ENCODE peak calls at places on chromosomes 4 and X, in eight cellular contexts. X, K, Y, H, N, T, M and C are unnamed samples.

GRCh38 chr4:27666943-27667342 is 806.3 kb downstream of the STIM2 start:
- DNase-seq in X (no peak), K (peak), Y (peak), H (no peak), N (no peak), T (no peak), M (no peak), C (no peak)

GRCh38 chr4:84915396-84915780 is 51.1 kb downstream of the WDFY3 start:
- DNase-seq in X (no peak), K (no peak), Y (no peak), H (no peak), N (no peak), T (no peak), M (no peak), C (no peak)

GRCh38 chr4:78379040-78379439 is 172.5 kb upstream of the ANXA3 start:
- DNase-seq in X (no peak), K (no peak), Y (no peak), H (no peak), N (no peak), T (no peak), M (no peak), C (no peak)

GRCh38 chr4:119493419-119493818 is 135.2 kb downstream of the PDE5A start:
- DNase-seq in X (no peak), K (no peak), Y (peak), H (no peak), N (no peak), T (no peak), M (no peak), C (no peak)

GRCh38 chr4:125904802-125905201 is 590.0 kb downstream of the FAT4 start:
- DNase-seq in X (no peak), K (no peak), Y (no peak), H (no peak), N (no peak), T (no peak), M (no peak), C (no peak)

GRCh38 chr4:4651811-4652609 is 110.2 kb upstream of the STX18 start:
- DNase-seq in X (no peak), K (peak), Y (no peak), H (no peak), N (no peak), T (no peak), M (no peak), C (no peak)

GRCh38 chr4:153447175-153447887 is 18.8 kb upstream of the TMEM131L start:
- DNase-seq in X (no peak), K (no peak), Y (peak), H (no peak), N (no peak), T (peak), M (no peak), C (no peak)

GRCh38 chrX:12956704-12957541 is 18.0 kb upstream of the TMSB4X start:
- DNase-seq in X (no peak), K (peak), Y (peak), H (no peak), N (no peak), T (peak), M (no peak), C (no peak)

GRCh38 chr4:47334597-47335185 is 128.8 kb downstream of the COMMD8 start:
- DNase-seq in X (no peak), K (no peak), Y (peak), H (no peak), N (no peak), T (no peak), M (no peak), C (no peak)

GRCh38 chrX:125202486-125203378 is 116.9 kb upstream of the TEX13C start:
- DNase-seq in X (no peak), K (no peak), Y (no peak), H (no peak), N (no peak), T (no peak), M (no peak), C (no peak)

GRCh38 chrX:38426785-38427184 is 74.4 kb downstream of the OTC start:
- DNase-seq in X (no peak), K (no peak), Y (peak), H (no peak), N (no peak), T (no peak), M (no peak), C (no peak)

GRCh38 chrX:41457618-41458192 is 10.6 kb downstream of the NYX start:
- DNase-seq in X (no peak), K (no peak), Y (no peak), H (no peak), N (no peak), T (no peak), M (peak), C (no peak)

GRCh38 chr4:145920205-145920604 is 18.4 kb downstream of the ZNF827 start:
- DNase-seq in X (no peak), K (no peak), Y (peak), H (peak), N (no peak), T (peak), M (no peak), C (no peak)

GRCh38 chr4:16206848-16207247 is 19.4 kb downstream of the TAPT1 start:
- DNase-seq in X (no peak), K (no peak), Y (peak), H (no peak), N (no peak), T (no peak), M (no peak), C (no peak)

GRCh38 chr4:94076498-94076897 is 131.2 kb upstream of the SMARCAD1 start:
- DNase-seq in X (no peak), K (peak), Y (no peak), H (no peak), N (no peak), T (no peak), M (no peak), C (no peak)

GRCh38 chrX:73812256-73812655 is 249.3 kb downstream of the CHIC1 start:
- DNase-seq in X (no peak), K (no peak), Y (peak), H (no peak), N (no peak), T (no peak), M (no peak), C (no peak)

GRCh38 chr4:122775987-122776836 is 43.7 kb downstream of the BBS12 start:
- DNase-seq in X (no peak), K (no peak), Y (peak), H (no peak), N (no peak), T (no peak), M (no peak), C (no peak)

GRCh38 chr4:107034091-107034698 is 1.9 kb downstream of the DKK2 start:
- DNase-seq in X (no peak), K (peak), Y (peak), H (peak), N (no peak), T (peak), M (peak), C (peak)

GRCh38 chr4:137526681-137527080 is 5.6 kb downstream of the PCDH18 start:
- DNase-seq in X (no peak), K (no peak), Y (no peak), H (no peak), N (no peak), T (no peak), M (no peak), C (no peak)

GRCh38 chr4:181548873-181549541 is 694.2 kb upstream of the TENM3 start:
- DNase-seq in X (no peak), K (no peak), Y (peak), H (no peak), N (no peak), T (no peak), M (no peak), C (no peak)

GRCh38 chr4:188904617-188905016 is 765.4 kb downstream of the TRIML1 start:
- DNase-seq in X (no peak), K (no peak), Y (no peak), H (no peak), N (no peak), T (no peak), M (no peak), C (no peak)